ENCODE peak calls at places on chromosomes 4 and X, in four cellular contexts. A, H, F and C are unnamed samples.

GRCh38 chrX:40273356-40274050 is 175.7 kb upstream of the BCOR start:
- DNase-seq in A (no peak), H (no peak), F (no peak), C (peak; percentile 75)

GRCh38 chr4:85747871-85748491 is 273.0 kb downstream of the ARHGAP24 start:
- DNase-seq in A (no peak), H (peak; percentile 53), F (peak; percentile 73), C (peak; percentile 40)

GRCh38 chr4:156290811-156291210 is 337.1 kb upstream of the CTSO start:
- DNase-seq in A (no peak), H (no peak), F (no peak), C (no peak)

GRCh38 chrX:46573896-46574336 is 351 bp downstream of the CHST7 start:
- DNase-seq in A (peak; percentile 69), H (peak; percentile 53), F (no peak), C (no peak)

GRCh38 chr4:137664055-137664405 is 131.7 kb upstream of the PCDH18 start:
- DNase-seq in A (no peak), H (no peak), F (no peak), C (no peak)

GRCh38 chrX:153593811-153594500 is 5.0 kb downstream of the CCNQ start:
- DNase-seq in A (no peak), H (no peak), F (no peak), C (no peak)

GRCh38 chr4:24915121-24915922 is 2.5 kb upstream of the CCDC149 start:
- DNase-seq in A (no peak), H (peak; percentile 6), F (no peak), C (no peak)

GRCh38 chr4:106583567-106583966 is 215.0 kb upstream of the GIMD1 start:
- DNase-seq in A (no peak), H (no peak), F (peak; percentile 22), C (no peak)

GRCh38 chr4:131063878-131064277 is 1967.9 kb downstream of the C4orf33 start:
- DNase-seq in A (no peak), H (no peak), F (no peak), C (no peak)

GRCh38 chr4:1683371-1683902 is 676 bp downstream of the FAM53A start:
- DNase-seq in A (no peak), H (no peak), F (no peak), C (no peak)
- TF ChIP-seq SRF in A (no peak), H (no peak), F (no peak), C (no peak)

GRCh38 chr4:140790765-140791164 is 34.6 kb upstream of the TBC1D9 start:
- DNase-seq in A (no peak), H (no peak), F (no peak), C (no peak)

GRCh38 chr4:140790171-140790570 is 34.0 kb upstream of the TBC1D9 start:
- DNase-seq in A (no peak), H (no peak), F (no peak), C (no peak)

GRCh38 chr4:140789752-140790151 is 33.6 kb upstream of the TBC1D9 start:
- DNase-seq in A (no peak), H (no peak), F (no peak), C (no peak)

GRCh38 chr4:140793291-140793690 is 37.1 kb upstream of the TBC1D9 start:
- DNase-seq in A (no peak), H (no peak), F (no peak), C (no peak)
- TF ChIP-seq FOSL1 in A (no peak), H (no peak), F (no peak), C (no peak)

GRCh38 chrX:9622128-9622527 is 143.5 kb downstream of the GPR143 start:
- DNase-seq in A (no peak), H (no peak), F (no peak), C (no peak)
- TF ChIP-seq SRF in A (no peak), H (no peak), F (no peak), C (no peak)

GRCh38 chr4:173801876-173802713 is 272.1 kb upstream of the HAND2 start:
- DNase-seq in A (no peak), H (no peak), F (no peak), C (no peak)
- TF ChIP-seq FOSL1 in A (no peak), H (no peak), F (no peak), C (no peak)

DNA sequence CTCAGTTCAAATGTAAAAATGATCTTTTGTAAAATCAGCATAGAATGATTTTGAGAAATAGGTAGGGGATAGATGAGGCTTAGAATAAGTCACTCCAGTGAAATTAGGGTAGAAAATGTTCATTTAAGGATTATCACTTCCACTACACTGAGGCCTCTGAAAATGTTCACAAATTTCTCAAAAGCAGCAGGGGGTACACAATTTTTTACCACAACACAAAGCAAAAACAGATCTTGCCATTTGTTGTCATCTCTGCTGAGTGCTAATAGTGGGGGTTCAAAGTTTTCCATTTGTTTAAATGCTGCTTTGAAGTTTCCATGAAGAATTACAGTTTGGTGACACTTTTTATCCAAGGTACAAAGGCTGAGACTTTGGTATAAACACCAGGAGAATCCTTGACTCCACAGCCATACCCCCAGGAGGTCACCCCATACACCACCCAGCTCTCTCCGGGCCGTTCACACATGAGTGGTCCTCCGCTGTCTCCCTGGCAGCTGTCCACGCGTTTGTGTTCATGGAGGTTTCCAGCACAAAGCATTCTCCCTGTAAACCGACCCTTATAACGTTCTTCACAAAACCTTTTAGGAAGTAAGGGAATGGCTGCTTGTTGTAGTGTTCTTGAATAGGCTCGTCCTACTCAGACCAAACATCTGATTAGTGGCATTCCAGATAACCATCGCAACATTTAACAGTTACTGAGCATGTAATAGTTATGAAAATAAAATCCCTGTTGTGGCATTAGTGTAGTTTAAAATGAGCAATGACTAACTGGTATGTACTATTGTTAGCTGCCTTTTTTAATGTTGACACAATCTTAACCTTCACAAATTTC is 71.0 kb downstream of the PRSS12 start:
- DNase-seq in A (no peak), H (peak; percentile 18), F (no peak), C (peak; percentile 20)
- TF ChIP-seq SRF in A (no peak), H (no peak), F (no peak), C (no peak)

DNA sequence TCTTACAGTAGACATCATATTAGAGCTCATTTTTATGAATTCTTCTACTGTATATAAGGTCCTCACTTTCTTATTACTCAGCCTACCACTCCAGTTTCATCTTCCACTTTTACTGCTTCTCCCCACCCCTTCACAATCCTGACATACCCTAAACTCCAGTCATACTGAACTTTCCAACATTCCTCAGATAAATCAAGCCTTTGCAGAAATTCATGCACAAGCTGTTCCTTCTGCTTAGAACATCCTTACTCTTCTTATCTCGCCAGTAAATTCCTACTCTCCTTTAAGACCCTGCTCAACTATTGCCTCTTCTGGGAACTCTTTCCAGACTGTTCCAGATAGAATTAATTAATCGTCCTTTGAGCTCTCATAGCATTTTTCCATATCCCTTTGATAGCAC is 24.8 kb downstream of the RTL9 start:
- DNase-seq in A (no peak), H (no peak), F (no peak), C (no peak)
- TF ChIP-seq FOSL1 in A (no peak), H (no peak), F (no peak), C (no peak)

DNA sequence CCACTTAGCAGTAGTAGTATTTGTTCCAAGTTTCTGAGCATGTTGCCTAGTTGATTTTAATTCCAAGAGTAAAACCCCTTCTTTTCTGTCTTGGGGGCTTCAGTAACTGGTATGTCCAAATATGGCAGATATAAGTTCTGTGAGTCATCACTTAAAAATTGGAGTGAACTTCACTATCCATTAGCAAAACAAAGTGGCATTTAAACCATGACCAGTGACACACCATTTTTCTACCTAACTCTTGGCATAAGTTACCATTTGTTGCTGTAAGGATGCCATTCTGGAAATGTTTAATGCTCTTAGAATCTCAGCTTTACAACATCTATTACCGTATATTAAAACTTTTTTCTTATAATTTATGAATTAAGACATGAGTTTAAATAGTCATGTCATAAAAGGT is 102.0 kb downstream of the CBR4 start:
- DNase-seq in A (no peak), H (no peak), F (no peak), C (no peak)
- TF ChIP-seq SRF in A (no peak), H (no peak), F (no peak), C (no peak)